ENCODE peak calls at places on chromosomes 4 and X, in ten cellular contexts. U is cardiac muscle cell, P is mesenchymal stem cell, H is psoas muscle, N is PC-3, W is uterus, G is suprapubic skin, O is upper lobe of right lung, Z is MM.1S, Q is H9. D is an unnamed sample.

GRCh38 chrX:72020204-72020603 is 109.6 kb downstream of the NHSL2 start:
- DNase-seq in U (no peak), P (no peak), H (no peak), N (no peak), W (peak), G (no peak), O (no peak), Z (no peak), Q (no peak), D (no peak)

GRCh38 chrX:70176938-70177533 is at the start of gene DGAT2L6:
- DNase-seq in U (no peak), P (no peak), H (no peak), N (no peak), W (no peak), G (no peak), O (no peak), Z (no peak), Q (no peak), D (no peak)

GRCh38 chr4:1903035-1903434 is 31.8 kb downstream of the NSD2 start:
- DNase-seq in U (no peak), P (no peak), H (no peak), N (no peak), W (no peak), G (no peak), O (peak), Z (no peak), Q (no peak), D (no peak)

GRCh38 chrX:73028876-73029275 is 26.1 kb downstream of the PABPC1L2B start:
- DNase-seq in U (no peak), P (no peak), H (no peak), N (no peak), W (no peak), G (no peak), O (no peak), Z (no peak), Q (no peak), D (no peak)

GRCh38 chr4:66562276-66562806 is 892.1 kb upstream of the EPHA5 start:
- DNase-seq in U (no peak), P (no peak), H (no peak), N (no peak), W (no peak), G (no peak), O (no peak), Z (no peak), Q (no peak), D (no peak)

GRCh38 chrX:3286196-3286920 is 60.1 kb downstream of the MXRA5 start:
- DNase-seq in U (no peak), P (peak), H (no peak), N (peak), W (no peak), G (no peak), O (no peak), Z (no peak), Q (no peak), D (no peak)

GRCh38 chrX:45165726-45166125 is 35.0 kb downstream of the DIPK2B start:
- DNase-seq in U (no peak), P (no peak), H (no peak), N (no peak), W (no peak), G (no peak), O (no peak), Z (no peak), Q (no peak), D (no peak)

GRCh38 chrX:23381688-23382087 is 47.0 kb downstream of the PTCHD1 start:
- DNase-seq in U (no peak), P (no peak), H (no peak), N (no peak), W (no peak), G (no peak), O (no peak), Z (no peak), Q (no peak), D (no peak)

GRCh38 chr4:40333921-40334352 is 1.2 kb upstream of the CHRNA9 start:
- DNase-seq in U (no peak), P (peak), H (no peak), N (peak), W (no peak), G (no peak), O (no peak), Z (no peak), Q (no peak), D (no peak)

GRCh38 chr4:172546782-172547181 is 621.8 kb upstream of the GALNT7 start:
- DNase-seq in U (no peak), P (no peak), H (no peak), N (no peak), W (no peak), G (no peak), O (no peak), Z (peak), Q (no peak), D (no peak)

GRCh38 chrX:53223955-53224859 is 800 bp downstream of the KDM5C start:
- DNase-seq in U (peak), P (peak), H (peak), N (peak), W (peak), G (no peak), O (no peak), Z (no peak), Q (no peak), D (peak)

GRCh38 chrX:149825424-149825823 is 43.7 kb downstream of the MAGEA9 start:
- DNase-seq in U (peak), P (peak), H (no peak), N (peak), W (no peak), G (no peak), O (no peak), Z (peak), Q (peak), D (no peak)

GRCh38 chrX:63186137-63186536 is 165.0 kb downstream of the SPIN4 start:
- DNase-seq in U (no peak), P (no peak), H (no peak), N (peak), W (no peak), G (no peak), O (no peak), Z (no peak), Q (no peak), D (no peak)

GRCh38 chr4:13633671-13634070 is 6.1 kb upstream of the BOD1L1 start:
- DNase-seq in U (no peak), P (peak), H (no peak), N (no peak), W (no peak), G (no peak), O (no peak), Z (no peak), Q (no peak), D (no peak)

GRCh38 chrX:69299271-69299670 is 134.0 kb upstream of the PJA1 start:
- DNase-seq in U (peak), P (no peak), H (no peak), N (no peak), W (no peak), G (no peak), O (no peak), Z (no peak), Q (no peak), D (no peak)

GRCh38 chrX:103607385-103608304 is at the start of gene TCEAL3:
- DNase-seq in U (peak), P (peak), H (peak), N (peak), W (peak), G (peak), O (peak), Z (no peak), Q (peak), D (no peak)

GRCh38 chrX:108537005-108537404 is 97.4 kb downstream of the COL4A5 start:
- DNase-seq in U (peak), P (peak), H (no peak), N (peak), W (no peak), G (no peak), O (no peak), Z (peak), Q (no peak), D (peak)

GRCh38 chrX:111095974-111096870 is at the start of gene PAK3:
- DNase-seq in U (peak), P (peak), H (no peak), N (peak), W (peak), G (peak), O (peak), Z (peak), Q (peak), D (peak)

GRCh38 chr4:186724861-186725419 is 1.3 kb upstream of the FAT1 start:
- DNase-seq in U (peak), P (peak), H (no peak), N (no peak), W (no peak), G (no peak), O (no peak), Z (peak), Q (no peak), D (peak)

GRCh38 chr4:74038161-74039064 is at the start of gene CXCL3:
- DNase-seq in U (peak), P (peak), H (peak), N (peak), W (peak), G (peak), O (peak), Z (no peak), Q (peak), D (peak)

GRCh38 chrX:17397074-17397473 is 22.1 kb downstream of the NHS start:
- DNase-seq in U (no peak), P (no peak), H (no peak), N (peak), W (no peak), G (no peak), O (no peak), Z (no peak), Q (no peak), D (no peak)

GRCh38 chr4:98574816-98575215 is 83.6 kb downstream of the TSPAN5 start:
- DNase-seq in U (no peak), P (no peak), H (no peak), N (no peak), W (no peak), G (no peak), O (no peak), Z (no peak), Q (no peak), D (no peak)
- H3K27ac ChIP-seq in U (no peak), P (no peak), H (no peak), N (peak), W (peak), G (no peak), O (no peak), Z (no peak), Q (no peak), D (no peak)

DNA sequence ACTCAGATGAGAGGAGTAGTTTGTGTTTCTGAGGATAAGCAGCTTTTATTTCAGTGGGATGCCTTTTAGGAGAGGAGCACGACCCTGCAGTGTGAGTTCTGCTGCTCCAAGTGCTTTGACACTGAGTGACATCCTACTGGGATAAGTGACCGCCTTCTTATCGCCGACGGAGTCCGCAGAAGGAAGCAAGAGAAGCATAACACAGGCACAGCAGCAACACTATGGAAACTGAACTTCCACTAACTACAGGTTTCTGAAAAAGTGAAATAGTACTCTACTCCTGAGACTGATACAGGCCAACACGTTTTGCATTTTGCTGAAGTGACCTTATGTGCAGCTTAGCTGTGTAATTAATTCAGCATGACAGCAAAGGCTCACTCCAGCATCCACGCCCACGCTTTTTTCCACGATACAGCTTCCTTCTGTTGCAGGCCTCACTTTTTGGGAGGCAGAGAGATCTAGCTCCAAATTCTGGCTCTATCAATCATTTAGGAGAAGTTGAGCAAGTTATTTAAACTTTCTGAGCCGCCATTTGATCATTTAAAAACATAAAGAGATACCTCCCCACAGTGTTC is 160.4 kb downstream of the AFAP1 start:
- DNase-seq in U (peak), P (no peak), H (no peak), N (no peak), W (peak), G (no peak), O (peak), Z (no peak), Q (no peak), D (no peak)
- H3K27ac ChIP-seq in U (peak), P (no peak), H (no peak), N (no peak), W (peak), G (no peak), O (peak), Z (no peak), Q (no peak), D (no peak)

GRCh38 chr4:26613735-26614134 is 29.9 kb downstream of the TBC1D19 start:
- DNase-seq in U (no peak), P (no peak), H (no peak), N (no peak), W (no peak), G (no peak), O (no peak), Z (no peak), Q (no peak), D (no peak)
- H3K27ac ChIP-seq in U (no peak), P (no peak), H (no peak), N (no peak), W (no peak), G (no peak), O (no peak), Z (peak), Q (no peak), D (no peak)

DNA sequence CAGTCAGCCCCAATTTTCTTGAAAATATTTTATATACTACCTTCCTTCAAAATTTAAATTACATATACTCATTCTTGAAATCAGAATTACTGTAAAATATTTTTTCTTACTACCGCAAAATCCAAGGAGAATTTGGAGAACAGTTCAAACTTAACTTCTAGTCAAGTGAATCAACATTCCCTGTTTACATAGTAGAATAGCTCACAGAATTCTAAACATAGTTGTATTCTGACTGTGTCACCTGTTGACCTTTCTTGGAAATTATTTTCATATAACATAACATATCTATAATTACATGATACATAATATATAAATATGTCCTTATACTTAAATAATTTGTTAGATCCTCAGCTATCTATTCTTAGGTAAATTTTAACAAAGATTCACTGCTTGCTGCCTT is 31.0 kb upstream of the FGF5 start:
- DNase-seq in U (no peak), P (no peak), H (no peak), N (peak), W (no peak), G (no peak), O (no peak), Z (no peak), Q (no peak), D (no peak)
- H3K27ac ChIP-seq in U (no peak), P (peak), H (no peak), N (peak), W (no peak), G (no peak), O (no peak), Z (no peak), Q (no peak), D (no peak)

GRCh38 chrX:22246620-22247019 is 26.1 kb upstream of the CBLL2 start:
- DNase-seq in U (no peak), P (no peak), H (no peak), N (no peak), W (no peak), G (no peak), O (no peak), Z (no peak), Q (no peak), D (no peak)
- H3K27ac ChIP-seq in U (no peak), P (peak), H (no peak), N (no peak), W (no peak), G (no peak), O (no peak), Z (no peak), Q (no peak), D (no peak)